ENCODE peak calls at places on chromosomes 2 and 18, in four cellular contexts. One of them, this sample, is unnamed.

GRCh38 chr18:31034541-31034940 is 8.0 kb downstream of the DSC3 start:
- DNase-seq in HepG2: no peak
- DNase-seq in HCT116: no peak
- DNase-seq in SK-N-SH: no peak
- DNase-seq in this sample: no peak

GRCh38 chr18:57803119-57803969 is at the start of gene ATP8B1:
- DNase-seq in HepG2: no peak
- DNase-seq in HCT116: peak
- DNase-seq in SK-N-SH: peak
- DNase-seq in this sample: peak

GRCh38 chr2:230383453-230383852 is 32.5 kb upstream of the SP100 start:
- DNase-seq in HepG2: no peak
- DNase-seq in HCT116: no peak
- DNase-seq in SK-N-SH: no peak
- DNase-seq in this sample: no peak

GRCh38 chr18:63741769-63742168 is 33.4 kb upstream of the SERPINB7 start:
- DNase-seq in HepG2: no peak
- DNase-seq in HCT116: no peak
- DNase-seq in SK-N-SH: no peak
- DNase-seq in this sample: no peak

GRCh38 chr2:202871161-202872141 is at the start of gene ICA1L:
- DNase-seq in HepG2: peak
- DNase-seq in HCT116: no peak
- DNase-seq in SK-N-SH: peak
- DNase-seq in this sample: peak

GRCh38 chr18:43587538-43588153 is 310.4 kb upstream of the SYT4 start:
- DNase-seq in HepG2: peak
- DNase-seq in HCT116: no peak
- DNase-seq in SK-N-SH: peak
- DNase-seq in this sample: peak

GRCh38 chr2:215828528-215829184 is 184.7 kb downstream of the MREG start:
- DNase-seq in HepG2: peak
- DNase-seq in HCT116: peak
- DNase-seq in SK-N-SH: peak
- DNase-seq in this sample: peak

GRCh38 chr2:159229476-159230144 is 56.9 kb downstream of the WDSUB1 start:
- DNase-seq in HepG2: no peak
- DNase-seq in HCT116: no peak
- DNase-seq in SK-N-SH: no peak
- DNase-seq in this sample: no peak

GRCh38 chr18:61435064-61435652 is 101.9 kb downstream of the CDH20 start:
- DNase-seq in HepG2: peak
- DNase-seq in HCT116: peak
- DNase-seq in SK-N-SH: peak
- DNase-seq in this sample: peak

GRCh38 chr2:23207871-23208270 is 177.1 kb upstream of the KLHL29 start:
- DNase-seq in HepG2: peak
- DNase-seq in HCT116: no peak
- DNase-seq in SK-N-SH: no peak
- DNase-seq in this sample: no peak

GRCh38 chr2:94622113-94622618 is 249.1 kb upstream of the TEKT4 start:
- DNase-seq in HepG2: no peak
- DNase-seq in HCT116: no peak
- DNase-seq in SK-N-SH: peak
- DNase-seq in this sample: no peak

GRCh38 chr2:208210688-208211451 is 21.0 kb upstream of the C2orf80 start:
- DNase-seq in HepG2: no peak
- DNase-seq in HCT116: no peak
- DNase-seq in SK-N-SH: no peak
- DNase-seq in this sample: no peak

GRCh38 chr2:13504808-13505207 is 788.1 kb downstream of the TRIB2 start:
- DNase-seq in HepG2: no peak
- DNase-seq in HCT116: no peak
- DNase-seq in SK-N-SH: no peak
- DNase-seq in this sample: no peak

GRCh38 chr2:137252934-137253333 is 487.6 kb downstream of the THSD7B start:
- DNase-seq in HepG2: no peak
- DNase-seq in HCT116: no peak
- DNase-seq in SK-N-SH: no peak
- DNase-seq in this sample: no peak

GRCh38 chr2:224145751-224146355 is 106.8 kb upstream of the SERPINE2 start:
- DNase-seq in HepG2: peak
- DNase-seq in HCT116: peak
- DNase-seq in SK-N-SH: no peak
- DNase-seq in this sample: no peak

GRCh38 chr18:610214-610928 is 13.6 kb downstream of the CLUL1 start:
- DNase-seq in HepG2: no peak
- DNase-seq in HCT116: no peak
- DNase-seq in SK-N-SH: no peak
- DNase-seq in this sample: no peak

GRCh38 chr2:120398961-120399888 is 53.3 kb downstream of the INHBB start:
- DNase-seq in HepG2: peak
- DNase-seq in HCT116: peak
- DNase-seq in SK-N-SH: no peak
- DNase-seq in this sample: peak

GRCh38 chr2:72116081-72116533 is 31.6 kb downstream of the CYP26B1 start:
- DNase-seq in HepG2: no peak
- DNase-seq in HCT116: no peak
- DNase-seq in SK-N-SH: peak
- DNase-seq in this sample: no peak

GRCh38 chr2:55408098-55408882 is 11.4 kb downstream of the CCDC88A start:
- DNase-seq in HepG2: no peak
- DNase-seq in HCT116: no peak
- DNase-seq in SK-N-SH: no peak
- DNase-seq in this sample: no peak

GRCh38 chr18:3652380-3653262 is 202.6 kb downstream of the TGIF1 start:
- DNase-seq in HepG2: peak
- DNase-seq in HCT116: peak
- DNase-seq in SK-N-SH: peak
- DNase-seq in this sample: peak

GRCh38 chr2:48768669-48769068 is 13.1 kb upstream of the LHCGR start:
- DNase-seq in HepG2: no peak
- DNase-seq in HCT116: no peak
- DNase-seq in SK-N-SH: peak
- DNase-seq in this sample: no peak

GRCh38 chr2:109402180-109402579 is 211.6 kb downstream of the SEPTIN10 start:
- DNase-seq in HepG2: no peak
- DNase-seq in HCT116: no peak
- DNase-seq in SK-N-SH: no peak
- DNase-seq in this sample: no peak

GRCh38 chr2:158967731-158968395 is 577 bp upstream of the TANC1 start:
- DNase-seq in HepG2: no peak
- DNase-seq in HCT116: no peak
- DNase-seq in SK-N-SH: peak
- DNase-seq in this sample: no peak

GRCh38 chr2:449246-450067 is 161.6 kb upstream of the ALKAL2 start:
- DNase-seq in HepG2: no peak
- DNase-seq in HCT116: no peak
- DNase-seq in SK-N-SH: no peak
- DNase-seq in this sample: no peak

GRCh38 chr2:94997981-94998920 is 27.3 kb upstream of the MAL start:
- DNase-seq in HepG2: no peak
- DNase-seq in HCT116: no peak
- DNase-seq in SK-N-SH: no peak
- DNase-seq in this sample: no peak

GRCh38 chr2:216739035-216739434 is 43.7 kb upstream of the IGFBP5 start:
- DNase-seq in HepG2: no peak
- DNase-seq in HCT116: no peak
- DNase-seq in SK-N-SH: no peak
- DNase-seq in this sample: no peak

GRCh38 chr18:8431036-8431435 is 178.2 kb upstream of the RAB12 start:
- DNase-seq in HepG2: no peak
- DNase-seq in HCT116: no peak
- DNase-seq in SK-N-SH: no peak
- DNase-seq in this sample: no peak

GRCh38 chr2:86695053-86695691 is 24.9 kb upstream of the RMND5A start:
- DNase-seq in HepG2: peak
- DNase-seq in HCT116: peak
- DNase-seq in SK-N-SH: no peak
- DNase-seq in this sample: peak

GRCh38 chr2:62505649-62506420 is at the start of gene TMEM17:
- DNase-seq in HepG2: no peak
- DNase-seq in HCT116: peak
- DNase-seq in SK-N-SH: peak
- DNase-seq in this sample: peak

GRCh38 chr2:120631719-120632118 is 103.9 kb upstream of the GLI2 start:
- DNase-seq in HepG2: no peak
- DNase-seq in HCT116: no peak
- DNase-seq in SK-N-SH: no peak
- DNase-seq in this sample: no peak

GRCh38 chr18:25737710-25738251 is 352.6 kb downstream of the SS18 start:
- DNase-seq in HepG2: peak
- DNase-seq in HCT116: peak
- DNase-seq in SK-N-SH: no peak
- DNase-seq in this sample: no peak

GRCh38 chr2:188610050-188610444 is 318.4 kb downstream of the GULP1 start:
- DNase-seq in HepG2: no peak
- DNase-seq in HCT116: no peak
- DNase-seq in SK-N-SH: no peak
- DNase-seq in this sample: no peak

GRCh38 chr18:37405772-37406171 is 159.8 kb downstream of the CELF4 start:
- DNase-seq in HepG2: no peak
- DNase-seq in HCT116: no peak
- DNase-seq in SK-N-SH: no peak
- DNase-seq in this sample: no peak

GRCh38 chr2:219965287-219965870 is 337.9 kb downstream of the SLC4A3 start:
- DNase-seq in HepG2: no peak
- DNase-seq in HCT116: no peak
- DNase-seq in SK-N-SH: no peak
- DNase-seq in this sample: no peak

GRCh38 chr2:223797811-223798721 is 39.3 kb downstream of the AP1S3 start:
- DNase-seq in HepG2: peak
- DNase-seq in HCT116: no peak
- DNase-seq in SK-N-SH: peak
- DNase-seq in this sample: no peak

DNA sequence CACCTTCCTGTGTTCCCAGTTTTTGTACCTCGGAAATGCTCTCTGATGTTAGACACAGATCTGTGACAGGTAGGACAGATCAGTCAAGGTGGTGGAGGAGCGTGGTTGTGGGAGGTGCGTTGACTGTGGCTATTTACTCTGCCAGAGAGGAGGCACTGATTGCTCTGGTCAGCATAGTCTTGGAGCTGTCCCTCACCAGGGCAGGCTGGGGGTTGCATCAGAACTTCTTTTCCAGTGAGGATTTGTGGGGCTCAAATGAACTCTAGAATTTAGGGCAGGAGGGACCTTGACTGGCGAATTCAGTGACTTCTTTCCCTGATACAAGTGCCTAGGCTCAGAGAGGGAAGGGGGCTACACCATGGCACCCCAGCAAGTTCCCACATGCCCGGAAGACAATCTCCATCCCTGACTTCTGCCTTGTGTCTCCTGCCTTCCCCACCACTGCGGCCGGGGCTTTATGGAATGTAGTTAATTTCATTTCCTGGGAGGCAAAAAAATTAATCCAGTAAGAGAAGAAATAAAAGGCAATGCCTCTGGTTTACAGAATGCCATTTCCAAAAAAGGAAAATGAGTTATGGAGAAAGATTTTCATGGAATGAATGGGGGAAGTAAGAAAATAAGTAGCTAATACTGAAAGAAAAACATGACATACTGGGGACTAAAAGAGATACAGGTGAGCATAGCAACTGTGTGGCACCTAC is 26.1 kb downstream of the NIFK start:
- DNase-seq in HepG2: no peak
- DNase-seq in HCT116: no peak
- DNase-seq in SK-N-SH: no peak
- DNase-seq in this sample: peak
- TF ChIP-seq ELF1 in HepG2: no peak
- TF ChIP-seq ELF1 in HCT116: no peak
- TF ChIP-seq ELF1 in SK-N-SH: no peak
- TF ChIP-seq ELF1 in this sample: no peak

GRCh38 chr18:48098538-48098937 is 168.1 kb upstream of the SMAD2 start:
- DNase-seq in HepG2: no peak
- DNase-seq in HCT116: no peak
- DNase-seq in SK-N-SH: no peak
- DNase-seq in this sample: peak
- TF ChIP-seq ELF1 in HepG2: no peak
- TF ChIP-seq ELF1 in HCT116: no peak
- TF ChIP-seq ELF1 in SK-N-SH: no peak
- TF ChIP-seq ELF1 in this sample: no peak

GRCh38 chr2:64645014-64645418 is 8.7 kb downstream of the SERTAD2 start:
- DNase-seq in HepG2: peak
- DNase-seq in HCT116: no peak
- DNase-seq in SK-N-SH: no peak
- DNase-seq in this sample: peak
- TF ChIP-seq ELF1 in HepG2: no peak
- TF ChIP-seq ELF1 in HCT116: no peak
- TF ChIP-seq ELF1 in SK-N-SH: no peak
- TF ChIP-seq ELF1 in this sample: no peak

GRCh38 chr2:46770622-46771021 is 145.0 kb downstream of the MCFD2 start:
- DNase-seq in HepG2: peak
- DNase-seq in HCT116: no peak
- DNase-seq in SK-N-SH: no peak
- DNase-seq in this sample: no peak
- TF ChIP-seq ELF1 in HepG2: no peak
- TF ChIP-seq ELF1 in HCT116: no peak
- TF ChIP-seq ELF1 in SK-N-SH: no peak
- TF ChIP-seq ELF1 in this sample: no peak

GRCh38 chr2:198441246-198441645 is 636.9 kb downstream of the PLCL1 start:
- DNase-seq in HepG2: no peak
- DNase-seq in HCT116: no peak
- DNase-seq in SK-N-SH: no peak
- DNase-seq in this sample: no peak
- TF ChIP-seq ELF1 in HepG2: no peak
- TF ChIP-seq ELF1 in HCT116: no peak
- TF ChIP-seq ELF1 in SK-N-SH: no peak
- TF ChIP-seq ELF1 in this sample: no peak

GRCh38 chr2:75113217-75113616 is 86.1 kb downstream of the TACR1 start:
- DNase-seq in HepG2: no peak
- DNase-seq in HCT116: no peak
- DNase-seq in SK-N-SH: no peak
- DNase-seq in this sample: no peak
- TF ChIP-seq ELF1 in HepG2: no peak
- TF ChIP-seq ELF1 in HCT116: no peak
- TF ChIP-seq ELF1 in SK-N-SH: no peak
- TF ChIP-seq ELF1 in this sample: no peak

GRCh38 chr2:44582363-44583008 is 220.7 kb downstream of the CAMKMT start:
- DNase-seq in HepG2: no peak
- DNase-seq in HCT116: no peak
- DNase-seq in SK-N-SH: no peak
- DNase-seq in this sample: no peak
- TF ChIP-seq ELF1 in HepG2: no peak
- TF ChIP-seq ELF1 in HCT116: no peak
- TF ChIP-seq ELF1 in SK-N-SH: no peak
- TF ChIP-seq ELF1 in this sample: no peak

GRCh38 chr2:163364736-163365135 is 371.1 kb downstream of the FIGN start:
- DNase-seq in HepG2: no peak
- DNase-seq in HCT116: no peak
- DNase-seq in SK-N-SH: no peak
- DNase-seq in this sample: no peak
- TF ChIP-seq ELF1 in HepG2: no peak
- TF ChIP-seq ELF1 in HCT116: no peak
- TF ChIP-seq ELF1 in SK-N-SH: no peak
- TF ChIP-seq ELF1 in this sample: no peak

This sample was measured in K562.